ENCODE peak calls at places on chromosomes 12 and 14, in five cellular contexts. One of them, this sample, is unnamed.

GRCh38 chr12:52945389-52946232 is 3.3 kb upstream of the KRT18 start:
- DNase-seq in A549: peak
- DNase-seq in K562: no peak
- DNase-seq in GM12878: no peak
- DNase-seq in HepG2: peak
- DNase-seq in this sample: peak

GRCh38 chr12:98417303-98417702 is 98.1 kb upstream of the TMPO start:
- DNase-seq in A549: no peak
- DNase-seq in K562: no peak
- DNase-seq in GM12878: no peak
- DNase-seq in HepG2: no peak
- DNase-seq in this sample: no peak

GRCh38 chr14:99497341-99497740 is 16.1 kb downstream of the CCNK start:
- DNase-seq in A549: no peak
- DNase-seq in K562: no peak
- DNase-seq in GM12878: no peak
- DNase-seq in HepG2: no peak
- DNase-seq in this sample: no peak

GRCh38 chr14:29220077-29220476 is 453.5 kb downstream of the FOXG1 start:
- DNase-seq in A549: no peak
- DNase-seq in K562: no peak
- DNase-seq in GM12878: no peak
- DNase-seq in HepG2: no peak
- DNase-seq in this sample: no peak

GRCh38 chr14:68979722-68980552 is 835 bp upstream of the ACTN1 start:
- DNase-seq in A549: peak
- DNase-seq in K562: peak
- DNase-seq in GM12878: no peak
- DNase-seq in HepG2: no peak
- DNase-seq in this sample: peak

GRCh38 chr12:55925870-55926737 is 1.6 kb downstream of the PYM1 start:
- DNase-seq in A549: no peak
- DNase-seq in K562: peak
- DNase-seq in GM12878: no peak
- DNase-seq in HepG2: no peak
- DNase-seq in this sample: no peak

GRCh38 chr12:27970981-27971489 is 1.5 kb downstream of the PTHLH start:
- DNase-seq in A549: no peak
- DNase-seq in K562: no peak
- DNase-seq in GM12878: no peak
- DNase-seq in HepG2: no peak
- DNase-seq in this sample: peak

GRCh38 chr12:93174048-93174447 is 203.7 kb upstream of the NUDT4 start:
- DNase-seq in A549: no peak
- DNase-seq in K562: no peak
- DNase-seq in GM12878: no peak
- DNase-seq in HepG2: no peak
- DNase-seq in this sample: no peak

GRCh38 chr12:103955811-103956514 is 9.7 kb upstream of the TDG start:
- DNase-seq in A549: no peak
- DNase-seq in K562: no peak
- DNase-seq in GM12878: no peak
- DNase-seq in HepG2: no peak
- DNase-seq in this sample: no peak

GRCh38 chr14:68487805-68488590 is 304.9 kb downstream of the ZFP36L1 start:
- DNase-seq in A549: peak
- DNase-seq in K562: peak
- DNase-seq in GM12878: no peak
- DNase-seq in HepG2: no peak
- DNase-seq in this sample: no peak

GRCh38 chr14:89990218-89990617 is 34.5 kb downstream of the TDP1 start:
- DNase-seq in A549: no peak
- DNase-seq in K562: no peak
- DNase-seq in GM12878: no peak
- DNase-seq in HepG2: no peak
- DNase-seq in this sample: no peak

GRCh38 chr12:108146035-108146893 is 17.2 kb downstream of the WSCD2 start:
- DNase-seq in A549: no peak
- DNase-seq in K562: no peak
- DNase-seq in GM12878: no peak
- DNase-seq in HepG2: no peak
- DNase-seq in this sample: no peak

GRCh38 chr12:118271770-118272417 is 100.8 kb downstream of the TAOK3 start:
- DNase-seq in A549: no peak
- DNase-seq in K562: no peak
- DNase-seq in GM12878: no peak
- DNase-seq in HepG2: no peak
- DNase-seq in this sample: no peak

GRCh38 chr12:70840966-70841365 is 79.6 kb downstream of the PTPRR start:
- DNase-seq in A549: no peak
- DNase-seq in K562: no peak
- DNase-seq in GM12878: no peak
- DNase-seq in HepG2: no peak
- DNase-seq in this sample: no peak

GRCh38 chr12:12645485-12645884 is 33.8 kb downstream of the CREBL2 start:
- DNase-seq in A549: peak
- DNase-seq in K562: peak
- DNase-seq in GM12878: no peak
- DNase-seq in HepG2: peak
- DNase-seq in this sample: peak

GRCh38 chr12:34393086-34393820 is 371.0 kb downstream of the ALG10 start:
- DNase-seq in A549: no peak
- DNase-seq in K562: no peak
- DNase-seq in GM12878: no peak
- DNase-seq in HepG2: no peak
- DNase-seq in this sample: no peak

GRCh38 chr12:102024765-102025164 is 37.0 kb downstream of the WASHC3 start:
- DNase-seq in A549: no peak
- DNase-seq in K562: no peak
- DNase-seq in GM12878: no peak
- DNase-seq in HepG2: no peak
- DNase-seq in this sample: no peak

GRCh38 chr12:117872521-117873169 is 96.1 kb downstream of the KSR2 start:
- DNase-seq in A549: no peak
- DNase-seq in K562: no peak
- DNase-seq in GM12878: no peak
- DNase-seq in HepG2: no peak
- DNase-seq in this sample: no peak

GRCh38 chr12:56358836-56359532 is 923 bp downstream of the STAT2 start:
- DNase-seq in A549: no peak
- DNase-seq in K562: peak
- DNase-seq in GM12878: no peak
- DNase-seq in HepG2: no peak
- DNase-seq in this sample: no peak

GRCh38 chr14:66650491-66650911 is 142.6 kb downstream of the GPHN start:
- DNase-seq in A549: no peak
- DNase-seq in K562: no peak
- DNase-seq in GM12878: peak
- DNase-seq in HepG2: no peak
- DNase-seq in this sample: no peak

GRCh38 chr12:127888948-127889347 is 378.0 kb upstream of the TMEM132C start:
- DNase-seq in A549: no peak
- DNase-seq in K562: no peak
- DNase-seq in GM12878: no peak
- DNase-seq in HepG2: no peak
- DNase-seq in this sample: no peak

GRCh38 chr14:53355581-53356112 is 202.5 kb upstream of the DDHD1 start:
- DNase-seq in A549: peak
- DNase-seq in K562: no peak
- DNase-seq in GM12878: no peak
- DNase-seq in HepG2: no peak
- DNase-seq in this sample: peak

GRCh38 chr12:3310271-3311026 is 180.6 kb upstream of the PRMT8 start:
- DNase-seq in A549: no peak
- DNase-seq in K562: no peak
- DNase-seq in GM12878: no peak
- DNase-seq in HepG2: no peak
- DNase-seq in this sample: no peak

GRCh38 chr14:68364823-68365222 is 428.0 kb downstream of the ZFP36L1 start:
- DNase-seq in A549: no peak
- DNase-seq in K562: no peak
- DNase-seq in GM12878: no peak
- DNase-seq in HepG2: no peak
- DNase-seq in this sample: peak

GRCh38 chr14:65412881-65413738 is 580 bp downstream of the FUT8 start:
- DNase-seq in A549: peak
- DNase-seq in K562: peak
- DNase-seq in GM12878: no peak
- DNase-seq in HepG2: peak
- DNase-seq in this sample: peak

GRCh38 chr12:52372216-52373154 is 5.2 kb upstream of the KRT85 start:
- DNase-seq in A549: peak
- DNase-seq in K562: peak
- DNase-seq in GM12878: no peak
- DNase-seq in HepG2: peak
- DNase-seq in this sample: peak

GRCh38 chr12:101925352-101925751 is 48.0 kb downstream of the DRAM1 start:
- DNase-seq in A549: peak
- DNase-seq in K562: no peak
- DNase-seq in GM12878: no peak
- DNase-seq in HepG2: no peak
- DNase-seq in this sample: no peak

GRCh38 chr14:21913759-21914158 is 240.1 kb upstream of the OR4E1 start:
- DNase-seq in A549: peak
- DNase-seq in K562: peak
- DNase-seq in GM12878: peak
- DNase-seq in HepG2: peak
- DNase-seq in this sample: peak

GRCh38 chr12:76024942-76025600 is 6.5 kb downstream of the PHLDA1 start:
- DNase-seq in A549: peak
- DNase-seq in K562: no peak
- DNase-seq in GM12878: no peak
- DNase-seq in HepG2: no peak
- DNase-seq in this sample: no peak

GRCh38 chr12:88897723-88898122 is 317.5 kb upstream of the KITLG start:
- DNase-seq in A549: no peak
- DNase-seq in K562: no peak
- DNase-seq in GM12878: no peak
- DNase-seq in HepG2: no peak
- DNase-seq in this sample: no peak

GRCh38 chr14:94120667-94121335 is 8.6 kb downstream of the IFI27L2 start:
- DNase-seq in A549: no peak
- DNase-seq in K562: no peak
- DNase-seq in GM12878: no peak
- DNase-seq in HepG2: no peak
- DNase-seq in this sample: no peak

DNA sequence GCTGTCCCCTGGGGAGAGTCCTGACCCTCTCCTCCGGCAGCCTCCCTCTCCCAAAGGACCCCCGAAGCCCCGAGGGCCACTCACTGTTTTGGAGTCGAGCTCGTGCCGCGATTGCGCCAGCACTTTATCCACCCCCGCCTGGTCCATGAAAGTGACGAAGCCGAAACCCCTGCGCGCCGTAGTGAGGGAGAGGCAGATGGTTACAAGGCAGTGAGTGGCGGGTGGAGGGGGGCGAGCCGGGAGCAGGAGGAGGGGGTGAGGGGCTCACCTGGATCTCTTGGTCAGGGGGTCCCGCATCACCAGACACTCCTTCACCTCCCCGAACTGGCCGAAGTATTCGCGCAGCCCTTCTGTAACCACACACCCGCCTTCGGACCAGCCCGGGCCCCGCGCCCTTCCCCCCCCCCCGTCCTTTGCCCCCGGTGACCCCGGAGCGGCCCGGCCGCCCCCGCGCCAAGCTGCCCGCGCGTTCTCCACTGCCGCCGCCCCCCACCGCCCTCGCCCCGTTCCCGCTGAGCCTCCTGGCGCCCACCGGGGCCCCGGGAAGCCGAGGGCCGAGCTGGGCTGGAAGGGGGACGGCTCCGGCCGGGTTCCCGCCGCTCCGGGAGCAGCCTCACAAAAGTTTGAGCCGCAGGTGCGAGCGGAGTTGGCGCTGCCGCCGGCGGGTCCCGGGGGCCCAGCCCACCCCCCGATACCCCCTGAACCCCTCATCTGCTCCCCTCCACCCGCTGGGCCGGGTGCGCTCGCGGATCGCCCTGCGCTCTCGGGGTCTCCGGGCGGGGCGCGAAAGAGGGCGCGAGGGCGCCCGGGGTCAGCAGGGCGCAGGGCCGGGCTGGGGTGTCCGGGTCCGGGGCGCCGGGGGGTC is 808 bp downstream of the MSI1 start:
- DNase-seq in A549: no peak
- DNase-seq in K562: no peak
- DNase-seq in GM12878: no peak
- DNase-seq in HepG2: no peak
- DNase-seq in this sample: peak
- TF ChIP-seq JUNB in A549: no peak
- TF ChIP-seq JUNB in K562: no peak
- TF ChIP-seq JUNB in GM12878: no peak
- TF ChIP-seq JUNB in HepG2: no peak
- TF ChIP-seq JUNB in this sample: no peak

DNA sequence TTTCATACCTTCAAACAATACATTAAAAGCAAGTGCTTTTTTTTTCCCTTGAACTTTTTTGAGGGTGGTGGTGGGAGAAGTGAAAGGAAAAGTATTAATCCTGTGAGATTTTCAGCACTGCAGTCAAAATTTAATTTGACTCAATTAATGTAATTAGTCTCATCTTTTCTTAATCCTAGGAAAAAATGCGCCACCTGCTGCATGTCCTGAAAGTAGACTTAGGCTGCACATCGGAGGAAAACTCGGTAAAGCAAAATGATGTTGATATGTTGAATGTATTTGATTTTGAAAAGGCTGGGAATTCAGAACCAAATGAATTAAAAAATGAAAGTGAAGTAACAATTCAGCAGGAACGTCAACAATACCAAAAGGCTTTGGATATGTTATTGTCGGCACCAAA is 52.2 kb downstream of the SPATA7 start:
- DNase-seq in A549: no peak
- DNase-seq in K562: peak
- DNase-seq in GM12878: no peak
- DNase-seq in HepG2: no peak
- DNase-seq in this sample: no peak
- TF ChIP-seq CTCF in A549: no peak
- TF ChIP-seq CTCF in K562: peak
- TF ChIP-seq CTCF in GM12878: peak
- TF ChIP-seq CTCF in HepG2: no peak
- TF ChIP-seq CTCF in this sample: peak

DNA sequence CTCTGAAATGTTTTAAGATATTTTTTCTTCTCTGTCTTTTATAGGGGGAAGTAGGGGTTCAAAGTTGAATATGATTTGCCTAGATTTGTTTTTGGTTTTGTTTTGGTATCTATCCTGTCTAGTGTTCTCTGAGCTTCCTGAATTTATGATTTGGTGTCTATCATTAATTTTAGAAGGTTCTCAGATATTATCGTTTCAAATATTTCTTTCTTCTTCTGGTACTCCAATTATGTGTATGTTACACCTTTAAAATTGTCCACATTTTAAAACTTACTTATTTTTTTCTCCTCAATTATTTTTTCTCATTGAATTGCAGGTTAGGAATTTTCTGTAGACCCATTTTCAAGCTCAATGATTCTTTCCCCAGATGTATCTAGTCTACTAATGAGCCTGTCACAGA is 13.8 kb upstream of the DCN start:
- DNase-seq in A549: no peak
- DNase-seq in K562: no peak
- DNase-seq in GM12878: no peak
- DNase-seq in HepG2: no peak
- DNase-seq in this sample: no peak
- TF ChIP-seq JUNB in A549: no peak
- TF ChIP-seq JUNB in K562: no peak
- TF ChIP-seq JUNB in GM12878: no peak
- TF ChIP-seq JUNB in HepG2: no peak
- TF ChIP-seq JUNB in this sample: no peak

GRCh38 chr12:132493482-132494178 is 3.7 kb downstream of the FBRSL1 start:
- DNase-seq in A549: no peak
- DNase-seq in K562: peak
- DNase-seq in GM12878: no peak
- DNase-seq in HepG2: peak
- DNase-seq in this sample: no peak
- TF ChIP-seq CTCF in A549: no peak
- TF ChIP-seq CTCF in K562: no peak
- TF ChIP-seq CTCF in GM12878: no peak
- TF ChIP-seq CTCF in HepG2: peak
- TF ChIP-seq CTCF in this sample: no peak

This sample was measured in GM23338.